ENCODE peak calls at places on chromosomes 3 and 15, in five cellular contexts. C is HCT116, S is upper lobe of right lung, I is GM10248, U is nephron progenitor cell. D is an unnamed sample.

GRCh38 chr3:4163006-4163405 is 140.2 kb upstream of the SETMAR start:
- DNase-seq in S (no peak), I (no peak), U (no peak), C (no peak), D (no peak)

GRCh38 chr3:182940266-182940808 is 40.0 kb downstream of the DCUN1D1 start:
- DNase-seq in S (no peak), I (no peak), U (no peak), C (no peak), D (no peak)

GRCh38 chr3:134644731-134645514 is 5.9 kb downstream of the KY start:
- DNase-seq in U (no peak), C (no peak), I (no peak), S (no peak), D (peak)

GRCh38 chr3:113695818-113696645 is at the start of gene USF3:
- DNase-seq in I (peak), S (peak), C (peak), U (peak), D (peak)

GRCh38 chr15:23690450-23690852 is 3.3 kb upstream of the NDN start:
- DNase-seq in C (no peak), I (no peak), S (peak), U (peak), D (peak)

GRCh38 chr3:123584284-123584987 is 417 bp downstream of the HACD2 start:
- DNase-seq in U (peak), S (no peak), C (no peak), I (peak), D (peak)

GRCh38 chr3:147200545-147200944 is 205.8 kb downstream of the ZIC4 start:
- DNase-seq in S (no peak), C (no peak), U (no peak), I (no peak), D (no peak)

GRCh38 chr3:41681479-41681878 is 280.4 kb downstream of the ULK4 start:
- DNase-seq in C (no peak), S (no peak), U (no peak), I (no peak), D (no peak)

GRCh38 chr3:6508410-6508759 is 352.5 kb upstream of the GRM7 start:
- DNase-seq in C (no peak), I (no peak), S (no peak), U (no peak), D (no peak)

GRCh38 chr3:78041486-78041885 is 1001.6 kb downstream of the ROBO2 start:
- DNase-seq in C (no peak), I (no peak), U (no peak), S (no peak), D (no peak)

GRCh38 chr3:29618395-29619291 is 337.8 kb downstream of the RBMS3 start:
- DNase-seq in S (no peak), I (no peak), U (no peak), C (no peak), D (no peak)

GRCh38 chr15:97224191-97224641 is 736.3 kb upstream of the ARRDC4 start:
- DNase-seq in C (no peak), U (no peak), S (no peak), I (no peak), D (no peak)

GRCh38 chr15:79595995-79596622 is 164.0 kb downstream of the MINAR1 start:
- DNase-seq in U (peak), C (peak), S (no peak), I (peak), D (peak)

GRCh38 chr15:79598639-79599038 is 166.5 kb downstream of the MINAR1 start:
- DNase-seq in I (no peak), S (no peak), C (no peak), U (no peak), D (no peak)

GRCh38 chr15:79592126-79592525 is 160.0 kb downstream of the MINAR1 start:
- DNase-seq in C (no peak), I (no peak), U (no peak), S (no peak), D (no peak)

GRCh38 chr15:79595271-79595670 is 163.1 kb downstream of the MINAR1 start:
- DNase-seq in S (no peak), U (no peak), I (no peak), C (no peak), D (no peak)

GRCh38 chr15:79593119-79593869 is 161.2 kb downstream of the MINAR1 start:
- DNase-seq in I (no peak), S (no peak), C (no peak), U (no peak), D (no peak)
- TF ChIP-seq CTCF in I (peak), S (no peak), C (peak), U (peak), D (peak)

DNA sequence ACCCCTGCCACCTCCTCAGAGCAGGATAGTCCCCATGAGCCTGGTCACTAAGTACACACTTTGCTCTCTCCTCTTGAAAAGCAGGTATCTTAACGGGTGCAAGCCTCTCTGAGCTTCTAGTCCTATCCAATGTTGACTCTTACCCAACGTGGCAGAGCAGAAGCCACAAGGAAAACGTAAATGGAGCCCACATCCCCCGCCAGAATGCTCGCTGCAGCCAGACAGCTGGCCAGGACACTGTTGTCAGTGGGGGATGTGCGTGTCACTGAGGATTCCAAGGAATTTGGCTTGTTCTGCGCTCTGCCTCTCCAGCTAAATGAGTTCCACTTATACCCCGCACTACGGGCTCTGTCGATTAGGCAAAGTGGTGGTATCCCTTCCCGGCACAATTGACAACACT is 67.8 kb upstream of the IGF1R start:
- DNase-seq in I (no peak), C (no peak), U (peak), S (no peak), D (no peak)
- TF ChIP-seq CTCF in I (no peak), C (no peak), U (no peak), S (no peak), D (no peak)

GRCh38 chr3:101898752-101899169 is 49.4 kb downstream of the NFKBIZ start:
- DNase-seq in S (no peak), U (no peak), C (no peak), I (peak), D (no peak)
- TF ChIP-seq CTCF in S (no peak), U (no peak), C (no peak), I (no peak), D (no peak)

GRCh38 chr3:98259707-98260106 is 4.3 kb upstream of the OR5H6 start:
- DNase-seq in C (peak), I (no peak), S (no peak), U (no peak), D (no peak)
- TF ChIP-seq CTCF in C (no peak), I (peak), S (no peak), U (no peak), D (no peak)

D was measured in progenitor cell of endocrine pancreas.